ENCODE peak calls at places on chromosomes 6 and 20, in nine cellular contexts. R, A, H, M, V, G, B, Q and Y are unnamed samples.

GRCh38 chr6:6772751-6773150 is 184.2 kb downstream of the LY86 start:
- DNase-seq in Q (peak; percentile 39), R (no peak), A (no peak), G (no peak), M (no peak), B (no peak), H (no peak), V (no peak), Y (no peak)

GRCh38 chr20:52137850-52138249 is 53.7 kb downstream of the ZFP64 start:
- DNase-seq in M (no peak), A (no peak), G (no peak), H (no peak), B (no peak), R (no peak), V (no peak), Q (no peak), Y (no peak)

GRCh38 chr6:70874181-70874913 is 82.5 kb downstream of the B3GAT2 start:
- DNase-seq in V (no peak), H (no peak), B (no peak), R (no peak), A (no peak), Q (peak; percentile 33), G (no peak), M (no peak), Y (no peak)

GRCh38 chr6:52552278-52552643 is 24.6 kb downstream of the TRAM2 start:
- DNase-seq in G (no peak), M (no peak), R (no peak), V (no peak), A (no peak), H (no peak), B (no peak), Q (no peak), Y (no peak)

GRCh38 chr6:90167514-90168379 is 128.9 kb downstream of the BACH2 start:
- DNase-seq in G (no peak), V (no peak), Q (no peak), B (no peak), M (no peak), R (no peak), A (peak; percentile 47), H (no peak), Y (no peak)

GRCh38 chr6:153012856-153013255 is 10.3 kb upstream of the MTRF1L start:
- DNase-seq in M (no peak), V (no peak), A (no peak), Q (no peak), B (no peak), H (no peak), G (no peak), R (no peak), Y (no peak)

GRCh38 chr20:17530716-17531536 is at the start of gene BFSP1:
- DNase-seq in A (peak; percentile 58), G (peak; percentile 32), Q (peak; percentile 96), R (peak; percentile 75), H (no peak), M (peak; percentile 68), B (no peak), V (peak; percentile 69), Y (peak; percentile 85)

GRCh38 chr20:50911030-50911429 is 20.2 kb downstream of the ADNP start:
- DNase-seq in H (no peak), R (no peak), M (no peak), G (no peak), V (no peak), Q (no peak), B (no peak), A (peak; percentile 64), Y (no peak)

GRCh38 chr20:58127731-58128130 is 100.7 kb downstream of the ANKRD60 start:
- DNase-seq in Q (no peak), M (no peak), A (peak; percentile 43), H (peak; percentile 71), V (no peak), R (no peak), B (no peak), G (no peak), Y (no peak)

GRCh38 chr6:145948328-145948727 is 15.8 kb downstream of the SHPRH start:
- DNase-seq in V (no peak), R (no peak), G (no peak), B (no peak), Q (no peak), H (no peak), A (peak; percentile 34), M (no peak), Y (no peak)

GRCh38 chr6:164947174-164947573 is 362.2 kb downstream of the C6orf118 start:
- DNase-seq in R (no peak), G (no peak), Q (no peak), V (no peak), M (no peak), A (no peak), H (no peak), B (no peak), Y (no peak)

GRCh38 chr6:46376562-46376969 is 114.7 kb downstream of the RCAN2 start:
- DNase-seq in G (no peak), H (no peak), R (no peak), Q (no peak), M (no peak), A (no peak), V (no peak), B (no peak), Y (no peak)

GRCh38 chr6:55495277-55495676 is 83.7 kb downstream of the HMGCLL1 start:
- DNase-seq in R (no peak), B (no peak), V (no peak), M (no peak), H (no peak), Q (no peak), G (no peak), A (no peak), Y (no peak)

GRCh38 chr6:168180548-168181011 is 101.6 kb upstream of the FRMD1 start:
- DNase-seq in M (peak; percentile 70), V (no peak), B (no peak), R (no peak), G (no peak), H (no peak), A (no peak), Q (no peak), Y (peak; percentile 4)

GRCh38 chr6:101537917-101538316 is 144.4 kb downstream of the GRIK2 start:
- DNase-seq in B (no peak), Q (no peak), R (no peak), V (no peak), H (no peak), G (no peak), M (no peak), A (peak; percentile 14), Y (no peak)

GRCh38 chr6:51843470-51844390 is 243.7 kb downstream of the PKHD1 start:
- DNase-seq in R (no peak), H (no peak), Q (no peak), A (no peak), B (no peak), V (no peak), G (no peak), M (no peak), Y (no peak)

GRCh38 chr6:122995930-122996796 is at the start of gene CLVS2:
- DNase-seq in A (peak; percentile 20), H (no peak), V (peak; percentile 44), M (no peak), R (peak; percentile 17), G (no peak), Q (peak; percentile 87), B (no peak), Y (no peak)

GRCh38 chr20:16005612-16006493 is 567.4 kb downstream of the KIF16B start:
- DNase-seq in G (no peak), A (no peak), R (no peak), B (no peak), Q (peak; percentile 88), M (no peak), V (no peak), H (no peak), Y (peak; percentile 15)

GRCh38 chr6:78781001-78781400 is 86.3 kb upstream of the IRAK1BP1 start:
- DNase-seq in M (no peak), Q (no peak), B (no peak), H (no peak), A (no peak), G (no peak), V (no peak), R (no peak), Y (no peak)

GRCh38 chr20:47610247-47610944 is 108.7 kb downstream of the NCOA3 start:
- DNase-seq in B (no peak), G (peak; percentile 61), R (no peak), H (peak; percentile 71), M (no peak), V (no peak), A (peak; percentile 79), Q (no peak), Y (no peak)

GRCh38 chr6:44627091-44627878 is 239.8 kb downstream of the CDC5L start:
- DNase-seq in A (no peak), Q (peak; percentile 39), M (peak; percentile 39), R (no peak), H (no peak), B (no peak), G (no peak), V (peak; percentile 64), Y (no peak)

DNA sequence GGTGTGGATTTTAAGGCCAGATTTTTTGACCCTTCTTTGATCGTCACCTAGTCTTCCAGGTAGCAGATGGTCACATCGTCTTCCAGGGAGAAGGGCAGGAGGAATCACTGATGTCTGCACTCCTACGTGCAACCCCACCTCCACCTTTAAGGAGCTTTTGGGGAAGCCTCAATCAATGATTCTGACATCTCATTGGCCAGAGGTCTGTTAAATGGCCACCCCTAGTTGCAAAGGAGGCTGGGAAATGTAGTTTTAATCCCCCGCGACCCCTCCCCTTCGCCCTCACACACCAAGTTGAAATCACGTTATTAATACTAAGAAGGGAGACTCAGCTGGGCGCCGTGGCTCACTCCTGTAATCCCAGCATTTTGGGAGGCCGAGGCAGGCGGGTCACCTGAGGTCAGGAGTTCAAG is 151.4 kb downstream of the BCAS1 start:
- DNase-seq in M (no peak), R (no peak), A (no peak), B (no peak), Q (peak; percentile 80), H (no peak), G (no peak), V (no peak), Y (peak; percentile 58)
- H3K4me1 ChIP-seq in M (peaks cover 26% of the 10 kb centered on the region), R (peaks cover 32% of the 10 kb centered on the region), A (peaks cover 24% of the 10 kb centered on the region), B (peaks cover 28% of the 10 kb centered on the region), Q (peaks cover 46% of the 10 kb centered on the region), H (peaks cover 30% of the 10 kb centered on the region), G (peaks cover 56% of the 10 kb centered on the region), V (peaks cover 6% of the 10 kb centered on the region), Y (peaks cover 37% of the 10 kb centered on the region)

GRCh38 chr6:34391023-34391485 is 1.4 kb downstream of the NUDT3 start:
- DNase-seq in A (peak; percentile 81), Q (no peak), M (no peak), G (peak; percentile 33), V (peak; percentile 73), R (peak; percentile 16), B (no peak), H (no peak), Y (peak; percentile 73)
- H3K4me1 ChIP-seq in A (peaks cover 3% of the 10 kb centered on the region), Q (peaks cover 24% of the 10 kb centered on the region), M (peaks cover 18% of the 10 kb centered on the region), G (peaks cover 65% of the 10 kb centered on the region), V (peaks cover 62% of the 10 kb centered on the region), R (peaks cover 3% of the 10 kb centered on the region), B (peaks cover 24% of the 10 kb centered on the region), H (peaks cover 30% of the 10 kb centered on the region), Y (peaks cover 25% of the 10 kb centered on the region)

GRCh38 chr6:12293931-12294800 is 4.0 kb downstream of the EDN1 start:
- DNase-seq in G (no peak), M (no peak), V (no peak), R (no peak), B (no peak), A (no peak), Q (no peak), H (no peak), Y (no peak)
- H3K4me1 ChIP-seq in G (peaks cover 32% of the 10 kb centered on the region), M (peaks cover 13% of the 10 kb centered on the region), V (peaks cover 10% of the 10 kb centered on the region), R (no peaks in the 10 kb centered on the region), B (peaks cover 6% of the 10 kb centered on the region), A (peaks cover 5% of the 10 kb centered on the region), Q (peaks cover 24% of the 10 kb centered on the region), H (peaks cover 32% of the 10 kb centered on the region), Y (no peaks in the 10 kb centered on the region)

GRCh38 chr6:11210386-11211138 is 21.9 kb downstream of the NEDD9 start:
- DNase-seq in R (no peak), A (no peak), B (no peak), M (no peak), G (no peak), V (no peak), Q (peak; percentile 43), H (no peak), Y (no peak)
- H3K4me1 ChIP-seq in R (no peaks in the 10 kb centered on the region), A (peaks cover 33% of the 10 kb centered on the region), B (peaks cover 58% of the 10 kb centered on the region), M (peaks cover 63% of the 10 kb centered on the region), G (peaks cover 97% of the 10 kb centered on the region), V (peaks cover 67% of the 10 kb centered on the region), Q (peaks cover 31% of the 10 kb centered on the region), H (peaks cover 10% of the 10 kb centered on the region), Y (peaks cover 35% of the 10 kb centered on the region)